ENCODE peak calls at places on chromosomes 2 and 18, in five cellular contexts. A is upper lobe of right lung, B is IMR-90, F is adrenal gland, O is pancreas. P is an unnamed sample.

GRCh38 chr2:9763356-9764152 is 79.7 kb upstream of the TAF1B start:
- DNase-seq in A (no peak), B (peak; percentile 42), F (no peak), O (no peak), P (no peak)

GRCh38 chr18:10321576-10321975 is 132.9 kb upstream of the APCDD1 start:
- DNase-seq in A (no peak), B (no peak), F (no peak), O (no peak), P (no peak)

GRCh38 chr2:240300840-240301239 is 134.6 kb upstream of the GPC1 start:
- DNase-seq in A (peak; percentile 52), B (no peak), F (no peak), O (no peak), P (no peak)

GRCh38 chr2:239600650-239601049 is 199.8 kb upstream of the HDAC4 start:
- DNase-seq in A (peak; percentile 32), B (no peak), F (no peak), O (no peak), P (no peak)

GRCh38 chr2:148989882-148990493 is 48.5 kb upstream of the LYPD6B start:
- DNase-seq in A (no peak), B (peak; percentile 80), F (peak; percentile 81), O (peak; percentile 50), P (peak; percentile 85)

GRCh38 chr2:28717339-28717758 is 34.3 kb upstream of the PPP1CB start:
- DNase-seq in A (peak; percentile 74), B (peak; percentile 85), F (peak; percentile 74), O (no peak), P (peak; percentile 37)

GRCh38 chr2:109647636-109648035 is 33.5 kb downstream of the SOWAHC start:
- DNase-seq in A (no peak), B (peak; percentile 25), F (no peak), O (no peak), P (no peak)

GRCh38 chr18:74493689-74494088 is 2.5 kb upstream of the CNDP2 start:
- DNase-seq in A (no peak), B (peak; percentile 55), F (no peak), O (peak; percentile 59), P (peak; percentile 65)

GRCh38 chr2:188346059-188346458 is 54.4 kb downstream of the GULP1 start:
- DNase-seq in A (no peak), B (no peak), F (no peak), O (no peak), P (no peak)

GRCh38 chr2:112150447-112150846 is 12.3 kb downstream of the FBLN7 start:
- DNase-seq in A (peak; percentile 8), B (peak; percentile 95), F (no peak), O (no peak), P (peak; percentile 10)

GRCh38 chr18:80009661-80010550 is 21.5 kb upstream of the TXNL4A start:
- DNase-seq in A (no peak), B (peak; percentile 98), F (peak; percentile 98), O (peak; percentile 23), P (peak; percentile 84)

GRCh38 chr2:71592181-71592711 is 138.9 kb downstream of the DYSF start:
- DNase-seq in A (no peak), B (no peak), F (no peak), O (no peak), P (no peak)

GRCh38 chr2:238166391-238167343 is 7.9 kb downstream of the ERFE start:
- DNase-seq in A (peak; percentile 59), B (no peak), F (no peak), O (peak; percentile 36), P (peak; percentile 47)

GRCh38 chr2:15798716-15799431 is 141.5 kb upstream of the MYCN start:
- DNase-seq in A (no peak), B (no peak), F (no peak), O (no peak), P (no peak)

GRCh38 chr2:179596018-179596417 is 265.4 kb downstream of the ZNF385B start:
- DNase-seq in A (no peak), B (peak; percentile 88), F (no peak), O (no peak), P (no peak)

GRCh38 chr2:64455545-64455944 is 1.6 kb downstream of the LGALSL start:
- DNase-seq in A (no peak), B (no peak), F (no peak), O (no peak), P (no peak)

GRCh38 chr2:104890092-104890393 is 36.1 kb downstream of the POU3F3 start:
- DNase-seq in A (no peak), B (no peak), F (no peak), O (no peak), P (no peak)

GRCh38 chr2:42929985-42930581 is 137.7 kb upstream of the HAAO start:
- DNase-seq in A (peak; percentile 51), B (peak; percentile 82), F (peak; percentile 48), O (no peak), P (no peak)
- H3K27ac ChIP-seq in A (peak overlapping the region; percentile 86), B (peak overlapping the region; percentile 85), F (peak overlapping the region; percentile 78), O (no peak overlapping the region), P (peak overlapping the region; percentile 31)

GRCh38 chr2:161243312-161243711 is 64.9 kb upstream of the PSMD14 start:
- DNase-seq in A (no peak), B (no peak), F (no peak), O (no peak), P (no peak)

GRCh38 chr2:161238559-161239415 is 69.4 kb upstream of the PSMD14 start:
- DNase-seq in A (peak; percentile 83), B (peak; percentile 23), F (peak; percentile 51), O (peak; percentile 36), P (peak; percentile 74)

GRCh38 chr2:161243873-161244272 is 64.4 kb upstream of the PSMD14 start:
- DNase-seq in A (no peak), B (no peak), F (no peak), O (no peak), P (no peak)

GRCh38 chr2:161239416-161240109 is 68.7 kb upstream of the PSMD14 start:
- DNase-seq in A (peak; percentile 64), B (no peak), F (no peak), O (no peak), P (peak; percentile 22)

DNA sequence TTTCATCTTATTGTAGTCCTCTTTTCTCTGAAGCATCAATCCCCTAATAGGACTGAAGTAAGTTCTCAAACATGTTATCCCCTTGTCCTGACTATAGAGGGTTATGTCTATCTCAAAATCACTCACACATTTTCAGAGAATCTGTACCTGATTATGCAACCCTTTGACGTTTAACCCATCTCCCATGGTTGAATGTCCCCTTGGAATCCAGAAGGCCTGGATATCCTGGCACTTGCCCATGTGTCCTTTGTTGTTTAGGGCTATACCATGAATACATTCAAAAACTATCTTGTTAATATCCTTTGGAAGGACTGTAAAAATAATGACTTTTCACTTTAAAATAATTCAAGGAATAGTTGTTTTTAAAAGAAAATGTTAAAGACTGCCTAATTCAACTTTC is 66.3 kb upstream of the PSMD14 start:
- DNase-seq in A (no peak), B (no peak), F (no peak), O (no peak), P (no peak)
- H3K4me1 ChIP-seq in A (peaks cover 10% of the 10 kb centered on the region), B (peaks cover 3% of the 10 kb centered on the region), F (peaks cover 15% of the 10 kb centered on the region), O (no peaks in the 10 kb centered on the region), P (peaks cover 3% of the 10 kb centered on the region)

GRCh38 chr18:3540805-3541548 is 91.0 kb downstream of the TGIF1 start:
- DNase-seq in A (no peak), B (no peak), F (no peak), O (no peak), P (no peak)
- H3K27ac ChIP-seq in A (no peak overlapping the region), B (no peak overlapping the region), F (no peak overlapping the region), O (no peak overlapping the region), P (no peak overlapping the region)

DNA sequence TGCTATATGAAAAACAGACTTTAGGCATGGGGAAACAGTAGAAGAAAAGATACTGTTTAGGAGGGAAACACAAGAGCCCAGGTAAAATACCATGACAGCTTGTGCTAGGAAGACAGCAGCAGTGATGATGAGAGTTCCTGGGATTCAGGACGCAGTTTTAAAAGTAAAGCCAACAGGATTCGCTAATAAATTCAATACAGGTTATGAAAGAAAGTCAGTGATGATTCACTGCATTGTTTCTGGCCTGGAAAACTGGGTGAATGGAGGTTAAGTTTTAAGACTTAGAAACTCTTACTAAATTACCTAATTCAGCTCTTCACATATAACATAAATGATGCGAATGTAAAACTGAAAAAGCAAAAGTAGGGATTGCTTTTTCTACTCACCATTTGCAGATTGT is 27.9 kb upstream of the RNU4ATAC start:
- DNase-seq in A (no peak), B (peak; percentile 45), F (no peak), O (no peak), P (no peak)
- H3K4me1 ChIP-seq in A (no peaks in the 10 kb centered on the region), B (peaks cover 17% of the 10 kb centered on the region), F (peaks cover 24% of the 10 kb centered on the region), O (no peaks in the 10 kb centered on the region), P (no peaks in the 10 kb centered on the region)

DNA sequence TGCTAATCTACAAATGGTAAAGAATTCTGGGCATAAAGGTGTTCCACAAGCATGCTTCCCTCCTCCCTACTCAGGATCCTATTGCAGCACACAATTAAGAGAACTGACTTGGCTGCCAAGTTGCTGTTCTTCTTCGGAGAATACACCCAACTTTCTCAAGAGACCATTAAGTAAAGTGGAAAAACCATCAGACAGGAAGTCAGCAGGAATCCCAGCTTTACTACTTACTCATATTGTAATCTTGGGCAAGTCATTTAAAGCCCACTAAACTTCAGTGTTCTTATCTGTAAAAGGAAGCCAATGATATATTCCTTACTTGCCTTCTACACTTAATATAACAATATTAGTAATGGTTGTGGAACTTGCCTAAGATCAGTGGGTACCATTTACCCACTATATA is 37.8 kb downstream of the PSTPIP2 start:
- DNase-seq in A (no peak), B (peak; percentile 38), F (no peak), O (no peak), P (no peak)
- H3K27ac ChIP-seq in A (no peak overlapping the region), B (no peak overlapping the region), F (no peak overlapping the region), O (no peak overlapping the region), P (no peak overlapping the region)

GRCh38 chr2:24577481-24577880 is 86.4 kb downstream of the NCOA1 start:
- DNase-seq in A (no peak), B (no peak), F (no peak), O (no peak), P (no peak)
- H3K4me1 ChIP-seq in A (no peaks in the 10 kb centered on the region), B (no peaks in the 10 kb centered on the region), F (peaks cover 26% of the 10 kb centered on the region), O (peaks cover 36% of the 10 kb centered on the region), P (no peaks in the 10 kb centered on the region)